ENCODE peak calls at places on chromosomes 12 and 14, in five cellular contexts. N, C, V, S and X are unnamed samples.

GRCh38 chr12:107310621-107311020 is 217.3 kb upstream of the CRY1 start:
- DNase-seq in C (no peak), S (no peak), V (no peak), N (no peak), X (no peak)

GRCh38 chr12:16389594-16389993 is 42.1 kb downstream of the MGST1 start:
- DNase-seq in C (peak), S (no peak), V (no peak), N (no peak), X (no peak)

GRCh38 chr12:41288188-41288811 is 100.2 kb downstream of the PDZRN4 start:
- DNase-seq in S (no peak), V (no peak), N (no peak), C (no peak), X (no peak)

GRCh38 chr14:100882991-100883788 is 20.3 kb downstream of the RTL1 start:
- DNase-seq in N (no peak), S (no peak), C (no peak), V (no peak), X (no peak)

GRCh38 chr14:36315159-36315853 is 5.1 kb downstream of the MBIP start:
- DNase-seq in C (no peak), N (no peak), S (no peak), V (peak), X (no peak)

GRCh38 chr12:52277486-52278245 is 3.2 kb downstream of the KRT86 start:
- DNase-seq in V (peak), S (no peak), N (no peak), C (no peak), X (no peak)

GRCh38 chr12:659090-659683 is 4.1 kb downstream of the NINJ2 start:
- DNase-seq in V (peak), S (no peak), N (no peak), C (no peak), X (no peak)

GRCh38 chr12:119319638-119320037 is 14.9 kb upstream of the CCDC60 start:
- DNase-seq in S (no peak), V (no peak), N (no peak), C (no peak), X (no peak)

GRCh38 chr14:28676481-28676880 is 90.1 kb upstream of the FOXG1 start:
- DNase-seq in C (peak), V (no peak), S (no peak), N (no peak), X (no peak)

GRCh38 chr14:99441918-99442317 is 38.7 kb downstream of the SETD3 start:
- DNase-seq in S (no peak), N (no peak), V (no peak), C (no peak), X (no peak)

GRCh38 chr12:113719911-113720591 is 246.1 kb downstream of the RBM19 start:
- DNase-seq in C (no peak), S (no peak), N (no peak), V (no peak), X (no peak)

GRCh38 chr12:89384050-89384749 is 31.9 kb upstream of the DUSP6 start:
- DNase-seq in V (no peak), C (peak), N (no peak), S (no peak), X (no peak)

GRCh38 chr14:64569108-64570045 is 19.6 kb downstream of the PPP1R36 start:
- DNase-seq in S (no peak), V (no peak), C (peak), N (peak), X (no peak)

GRCh38 chr12:47216150-47216677 is 136.5 kb upstream of the AMIGO2 start:
- DNase-seq in S (peak), C (no peak), V (no peak), N (no peak), X (no peak)